ENCODE peak calls at places on chromosomes 11 and 22, in six cellular contexts. L is astrocyte of the cerebellum, S is HepG2, D is epithelial cell of esophagus, I is fibroblast of mammary gland, R is right lobe of liver. G is an unnamed sample.

GRCh38 chr11:109309153-109309552 is 112.8 kb upstream of the C11orf87 start:
- DNase-seq in S (no peak), D (no peak), R (no peak), L (peak), I (peak), G (peak)

GRCh38 chr11:47192111-47192510 is 5.9 kb upstream of the PACSIN3 start:
- DNase-seq in R (no peak), L (no peak), D (peak), I (no peak), S (no peak), G (no peak)

GRCh38 chr11:9815486-9816136 is 151.7 kb downstream of the SWAP70 start:
- DNase-seq in L (peak), S (no peak), D (peak), I (peak), R (no peak), G (peak)

GRCh38 chr11:70233034-70233433 is 29.9 kb downstream of the FADD start:
- DNase-seq in L (no peak), I (no peak), D (no peak), S (no peak), R (no peak), G (no peak)

GRCh38 chr22:16866167-16866566 is 41.0 kb upstream of the XKR3 start:
- DNase-seq in R (no peak), I (peak), S (no peak), D (no peak), L (no peak), G (no peak)

GRCh38 chr11:112157274-112157766 is 6.6 kb downstream of the IL18 start:
- DNase-seq in S (peak), I (peak), L (peak), R (no peak), D (peak), G (peak)

GRCh38 chr11:59417023-59417422 is 9.2 kb downstream of the OR5A2 start:
- DNase-seq in I (no peak), S (no peak), D (no peak), R (no peak), L (no peak), G (no peak)

GRCh38 chr11:46308632-46309419 is 31.4 kb downstream of the CREB3L1 start:
- DNase-seq in I (peak), L (peak), R (peak), S (peak), D (peak), G (no peak)

GRCh38 chr11:132911186-132911585 is 621.1 kb downstream of the OPCML start:
- DNase-seq in S (no peak), R (no peak), L (peak), I (no peak), D (peak), G (peak)

GRCh38 chr11:75301602-75302345 is 49.7 kb downstream of the ARRB1 start:
- DNase-seq in D (no peak), L (no peak), S (no peak), R (no peak), I (no peak), G (no peak)

GRCh38 chr11:15579287-15580001 is 464.7 kb downstream of the INSC start:
- DNase-seq in L (no peak), S (no peak), D (no peak), R (no peak), I (no peak), G (no peak)

GRCh38 chr22:32204211-32204855 is 540 bp downstream of the RFPL2 start:
- DNase-seq in D (no peak), L (no peak), I (no peak), R (peak), S (peak), G (no peak)

GRCh38 chr11:26522912-26523610 is 49.0 kb downstream of the MUC15 start:
- DNase-seq in S (peak), D (peak), R (no peak), I (peak), L (peak), G (no peak)

GRCh38 chr11:6618117-6619020 is 853 bp downstream of the TPP1 start:
- DNase-seq in S (peak), D (peak), L (peak), R (peak), I (peak), G (peak)

GRCh38 chr11:18365736-18366135 is 28.6 kb upstream of the LDHA start:
- DNase-seq in S (no peak), D (no peak), I (no peak), L (no peak), R (no peak), G (no peak)

GRCh38 chr22:39287076-39287743 is 32.2 kb downstream of the RPL3 start:
- DNase-seq in S (no peak), L (no peak), D (no peak), I (no peak), R (no peak), G (no peak)

GRCh38 chr11:19561011-19561410 is 151.6 kb upstream of the NAV2 start:
- DNase-seq in D (no peak), R (no peak), I (peak), L (no peak), S (no peak), G (no peak)

GRCh38 chr22:38754247-38755154 is 1.3 kb downstream of the SUN2 start:
- DNase-seq in S (peak), L (peak), D (peak), I (peak), R (peak), G (no peak)

GRCh38 chr11:132586801-132587200 is 945.5 kb downstream of the OPCML start:
- DNase-seq in L (peak), S (no peak), R (no peak), D (no peak), I (no peak), G (no peak)

GRCh38 chr11:60563553-60564235 is 48.5 kb downstream of the MS4A13 start:
- DNase-seq in R (no peak), S (no peak), D (peak), I (peak), L (no peak), G (no peak)

GRCh38 chr22:27905638-27906037 is 13.4 kb downstream of the PITPNB start:
- DNase-seq in I (peak), D (no peak), S (no peak), R (no peak), L (no peak), G (no peak)

GRCh38 chr11:67371549-67372231 is 1.7 kb downstream of the CLCF1 start:
- DNase-seq in D (peak), L (no peak), I (peak), R (no peak), S (peak), G (no peak)

GRCh38 chr11:76599041-76600013 is 71.2 kb downstream of the LRRC32 start:
- DNase-seq in I (no peak), D (no peak), L (peak), R (no peak), S (no peak), G (peak)

GRCh38 chr11:64409707-64410395 is 50.9 kb downstream of the RPS6KA4 start:
- DNase-seq in D (no peak), L (no peak), R (peak), I (peak), S (no peak), G (peak)

GRCh38 chr22:24965822-24966626 is 13.5 kb downstream of the KIAA1671 start:
- DNase-seq in R (peak), D (peak), L (no peak), S (peak), I (no peak), G (no peak)

GRCh38 chr11:86237267-86237804 is 7.2 kb upstream of the EED start:
- DNase-seq in L (no peak), S (no peak), I (no peak), R (no peak), D (no peak), G (no peak)

GRCh38 chr11:1908579-1908978 is 10.9 kb upstream of the TNNT3 start:
- DNase-seq in L (no peak), I (no peak), S (no peak), R (no peak), D (no peak), G (peak)

GRCh38 chr11:1909524-1909923 is 10.0 kb upstream of the TNNT3 start:
- DNase-seq in R (no peak), D (no peak), S (no peak), L (no peak), I (no peak), G (no peak)

GRCh38 chr11:1907955-1908354 is 11.5 kb upstream of the TNNT3 start:
- DNase-seq in L (no peak), I (no peak), R (no peak), D (no peak), S (no peak), G (no peak)

GRCh38 chr11:1906146-1906545 is 13.4 kb upstream of the TNNT3 start:
- DNase-seq in S (no peak), I (no peak), R (no peak), D (no peak), L (no peak), G (no peak)

DNA sequence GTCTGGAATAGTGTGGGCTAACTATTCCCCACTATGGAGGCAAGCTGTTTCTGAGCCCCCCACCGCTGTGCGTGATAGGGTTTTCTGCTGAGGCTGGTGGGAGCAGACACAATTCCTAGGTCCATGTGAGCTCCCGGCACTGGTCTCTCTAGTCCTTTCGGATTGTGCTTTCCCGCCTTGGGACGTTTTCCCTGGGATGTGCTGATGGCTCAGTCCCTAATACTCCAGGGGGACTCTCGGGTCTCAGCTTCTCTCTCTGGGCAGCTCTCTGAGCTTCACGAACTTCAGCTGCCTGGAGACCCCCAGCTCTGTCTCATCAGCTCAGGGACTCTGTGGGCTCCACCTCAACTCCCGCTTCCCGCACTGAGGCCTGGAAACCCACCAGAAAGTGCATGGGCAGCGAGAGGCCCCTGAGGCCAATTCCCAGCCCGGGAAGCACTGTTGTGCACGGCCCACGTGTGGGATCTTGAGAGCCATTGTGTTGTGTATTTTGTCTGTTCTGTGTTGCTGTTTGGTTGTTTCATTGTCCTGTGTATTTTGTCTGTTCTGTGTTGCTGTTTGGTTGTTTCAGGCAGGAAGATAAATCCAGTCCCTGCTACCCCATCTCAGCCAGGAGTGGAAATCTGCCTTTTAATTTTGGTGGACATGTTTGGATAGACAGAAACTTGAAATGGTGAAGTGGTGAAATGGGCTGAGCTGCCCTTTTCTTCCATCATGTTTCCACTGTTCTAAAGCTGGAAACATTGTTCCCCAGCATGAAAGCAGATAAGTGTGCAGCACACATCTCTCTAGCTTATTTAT is 12.7 kb upstream of the TNNT3 start:
- DNase-seq in L (no peak), R (peak), I (no peak), D (no peak), S (no peak), G (no peak)
- H3K4me3 ChIP-seq in L (no peak), R (no peak), I (no peak), D (no peak), S (no peak), G (no peak)

GRCh38 chr22:37229805-37230672 is 14.0 kb downstream of the RAC2 start:
- DNase-seq in S (no peak), L (no peak), I (peak), D (peak), R (peak), G (no peak)

GRCh38 chr22:37228106-37229011 is 15.7 kb downstream of the RAC2 start:
- DNase-seq in L (peak), S (no peak), D (peak), R (no peak), I (no peak), G (no peak)

GRCh38 chr22:37230673-37231405 is 13.2 kb downstream of the RAC2 start:
- DNase-seq in I (no peak), L (no peak), S (no peak), D (no peak), R (no peak), G (no peak)

GRCh38 chr22:37231406-37232139 is 12.5 kb downstream of the RAC2 start:
- DNase-seq in S (no peak), R (no peak), L (no peak), I (no peak), D (no peak), G (no peak)

DNA sequence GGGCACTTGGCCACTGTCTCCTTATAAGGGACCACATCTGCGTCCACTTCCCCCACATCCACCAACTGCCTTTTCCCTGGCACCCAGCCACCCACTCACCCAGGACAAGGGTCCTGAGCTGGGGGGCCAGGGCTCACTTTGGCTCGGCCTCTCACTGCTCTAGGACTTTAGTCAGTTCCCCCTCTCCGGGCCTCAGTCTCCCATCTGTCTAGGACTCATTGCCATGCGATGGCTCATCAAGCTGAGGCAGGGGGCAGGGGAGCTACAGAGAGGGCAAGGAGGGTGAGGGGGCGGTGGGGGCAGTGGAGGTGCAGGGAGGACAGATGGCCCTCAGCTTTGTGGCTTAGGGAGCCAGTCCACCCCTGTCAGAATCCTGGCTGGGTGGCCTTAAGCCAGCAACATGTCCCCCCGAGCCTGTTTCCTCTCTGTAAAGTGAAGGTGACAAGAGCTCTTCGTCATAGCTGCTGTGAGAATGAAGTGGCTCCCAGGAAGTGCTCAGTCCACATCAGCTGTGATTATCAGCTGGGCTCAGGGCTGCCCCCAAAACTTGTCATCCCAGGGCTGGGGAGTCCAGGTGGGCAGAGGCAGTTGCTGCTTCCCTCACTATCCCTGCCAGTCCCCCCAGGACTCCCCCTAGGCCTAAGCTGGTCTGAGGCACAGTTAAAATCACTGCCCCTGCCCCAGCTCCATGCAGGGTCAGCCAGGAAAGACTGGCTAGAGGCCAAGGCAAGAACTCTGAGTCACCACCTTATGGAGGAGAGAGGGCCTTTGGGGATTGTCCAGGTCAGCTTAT is 14.9 kb downstream of the RAC2 start:
- DNase-seq in D (peak), I (peak), L (peak), R (no peak), S (no peak), G (peak)
- H3K4me3 ChIP-seq in D (no peak), I (no peak), L (no peak), R (no peak), S (no peak), G (no peak)

GRCh38 chr11:34192481-34193401 is 87.3 kb downstream of the NAT10 start:
- DNase-seq in R (no peak), S (no peak), I (peak), L (peak), D (peak), G (peak)
- H3K4me3 ChIP-seq in R (no peak), S (no peak), I (peak), L (no peak), D (no peak), G (no peak)

GRCh38 chr11:8794126-8794525 is 111.5 kb downstream of the RPL27A start:
- DNase-seq in I (no peak), L (no peak), S (no peak), D (no peak), R (no peak), G (no peak)
- H3K4me3 ChIP-seq in I (no peak), L (no peak), S (peak), D (no peak), R (peak), G (no peak)

GRCh38 chr11:1757861-1758610 is 5.7 kb downstream of the CTSD start:
- DNase-seq in I (no peak), S (no peak), D (no peak), R (peak), L (no peak), G (no peak)
- H3K4me3 ChIP-seq in I (no peak), S (no peak), D (no peak), R (no peak), L (no peak), G (no peak)